ENCODE peak calls at places on chromosomes 3 and 15, in six cellular contexts. I, S, R, M, G and W are unnamed samples.
A peak's percentile ranks its signal among the peaks of the same experiment; 100 is the strongest.

GRCh38 chr3:140470211-140470610 is 207.7 kb upstream of the TRIM42 start:
- DNase-seq in I (no peak), S (no peak), R (no peak), M (no peak), G (no peak), W (peak; percentile 59)

GRCh38 chr3:44208568-44208967 is 33.1 kb upstream of the TOPAZ1 start:
- DNase-seq in I (no peak), S (no peak), R (no peak), M (no peak), G (no peak), W (no peak)

GRCh38 chr3:132592211-132592610 is 4.9 kb upstream of the ACKR4 start:
- DNase-seq in I (peak; percentile 30), S (no peak), R (no peak), M (no peak), G (no peak), W (no peak)

GRCh38 chr15:49987198-49987785 is 131.7 kb downstream of the ATP8B4 start:
- DNase-seq in I (peak; percentile 5), S (no peak), R (no peak), M (no peak), G (no peak), W (no peak)

GRCh38 chr15:90019611-90020010 is 18.5 kb downstream of the ZNF710 start:
- DNase-seq in I (no peak), S (no peak), R (no peak), M (no peak), G (no peak), W (no peak)

GRCh38 chr3:21621396-21621695 is 129.7 kb downstream of the ZNF385D start:
- DNase-seq in I (peak; percentile 64), S (no peak), R (no peak), M (no peak), G (no peak), W (no peak)

GRCh38 chr3:179726075-179726742 is 73.4 kb downstream of the USP13 start:
- DNase-seq in I (no peak), S (peak; percentile 22), R (peak; percentile 46), M (no peak), G (no peak), W (no peak)

GRCh38 chr3:154220462-154220861 is 99.3 kb downstream of the ARHGEF26 start:
- DNase-seq in I (no peak), S (no peak), R (no peak), M (no peak), G (no peak), W (no peak)

GRCh38 chr3:72496055-72496690 is 352.1 kb downstream of the SHQ1 start:
- DNase-seq in I (no peak), S (no peak), R (no peak), M (no peak), G (no peak), W (no peak)

GRCh38 chr3:133583396-133583795 is 9.9 kb downstream of the CDV3 start:
- DNase-seq in I (no peak), S (no peak), R (no peak), M (no peak), G (no peak), W (no peak)

GRCh38 chr3:169668957-169669681 is 5.6 kb upstream of the MECOM start:
- DNase-seq in I (peak; percentile 79), S (peak; percentile 82), R (peak; percentile 79), M (no peak), G (no peak), W (peak; percentile 94)

GRCh38 chr15:35440265-35440664 is 105.7 kb downstream of the DPH6 start:
- DNase-seq in I (no peak), S (no peak), R (no peak), M (no peak), G (no peak), W (no peak)

GRCh38 chr15:58342508-58342907 is 89.3 kb upstream of the LIPC start:
- DNase-seq in I (no peak), S (no peak), R (no peak), M (no peak), G (no peak), W (no peak)

GRCh38 chr3:473284-473800 is 276.8 kb downstream of the CHL1 start:
- DNase-seq in I (no peak), S (no peak), R (no peak), M (no peak), G (no peak), W (no peak)

GRCh38 chr3:101484805-101485620 is 28.0 kb downstream of the SENP7 start:
- DNase-seq in I (peak; percentile 60), S (no peak), R (no peak), M (no peak), G (no peak), W (no peak)

GRCh38 chr15:48507416-48508065 is 138.0 kb downstream of the FBN1 start:
- DNase-seq in I (peak; percentile 76), S (no peak), R (no peak), M (no peak), G (no peak), W (no peak)

GRCh38 chr15:40333922-40334492 is 6.7 kb downstream of the CCDC9B start:
- DNase-seq in I (no peak), S (peak; percentile 65), R (peak; percentile 84), M (no peak), G (no peak), W (peak; percentile 84)

GRCh38 chr15:71444866-71445590 is 329.8 kb downstream of the THSD4 start:
- DNase-seq in I (peak; percentile 70), S (no peak), R (no peak), M (no peak), G (no peak), W (no peak)

GRCh38 chr3:31353166-31353565 is 179.6 kb upstream of the STT3B start:
- DNase-seq in I (no peak), S (no peak), R (no peak), M (no peak), G (no peak), W (no peak)

GRCh38 chr3:147301781-147302180 is 104.6 kb downstream of the ZIC4 start:
- DNase-seq in I (no peak), S (no peak), R (no peak), M (no peak), G (no peak), W (no peak)

GRCh38 chr15:73926191-73927002 is at the start of gene LOXL1:
- DNase-seq in I (peak; percentile 98), S (peak; percentile 77), R (peak; percentile 88), M (no peak), G (no peak), W (peak; percentile 89)

GRCh38 chr15:82750831-82751181 is 41.1 kb upstream of the AP3B2 start:
- DNase-seq in I (peak; percentile 44), S (no peak), R (no peak), M (no peak), G (no peak), W (no peak)

GRCh38 chr3:141414141-141414689 is 45.9 kb downstream of the ZBTB38 start:
- DNase-seq in I (peak; percentile 88), S (no peak), R (no peak), M (no peak), G (no peak), W (peak; percentile 63)

GRCh38 chr3:44890258-44890657 is 15.8 kb downstream of the TGM4 start:
- DNase-seq in I (peak; percentile 10), S (no peak), R (no peak), M (no peak), G (no peak), W (no peak)

GRCh38 chr15:70471517-70471916 is 291.8 kb downstream of the UACA start:
- DNase-seq in I (no peak), S (no peak), R (no peak), M (no peak), G (no peak), W (no peak)

GRCh38 chr3:121505256-121505655 is 40.5 kb downstream of the POLQ start:
- DNase-seq in I (no peak), S (no peak), R (no peak), M (no peak), G (no peak), W (no peak)

GRCh38 chr3:191356586-191357439 is 26.5 kb upstream of the UTS2B start:
- DNase-seq in I (peak; percentile 92), S (no peak), R (peak; percentile 54), M (no peak), G (no peak), W (peak; percentile 79)

GRCh38 chr3:9779721-9780450 is 10.1 kb upstream of the CAMK1 start:
- DNase-seq in I (no peak), S (no peak), R (peak; percentile 43), M (peak; percentile 50), G (no peak), W (peak; percentile 64)

GRCh38 chr3:128447561-128448013 is 19.1 kb downstream of the DNAJB8 start:
- DNase-seq in I (no peak), S (no peak), R (no peak), M (no peak), G (no peak), W (no peak)

GRCh38 chr15:68081869-68082505 is 27.9 kb downstream of the PIAS1 start:
- DNase-seq in I (no peak), S (no peak), R (no peak), M (no peak), G (no peak), W (no peak)
- H3K4me1 ChIP-seq in I (no peaks in the 10 kb centered on the region), S (peaks cover 2% of the 10 kb centered on the region), R (peaks cover 79% of the 10 kb centered on the region), M (peaks cover 61% of the 10 kb centered on the region), G (peaks cover 12% of the 10 kb centered on the region), W (no peaks in the 10 kb centered on the region)

GRCh38 chr15:65263313-65263712 is 23.4 kb downstream of the PARP16 start:
- DNase-seq in I (no peak), S (no peak), R (no peak), M (no peak), G (no peak), W (no peak)
- H3K4me1 ChIP-seq in I (peaks cover 6% of the 10 kb centered on the region), S (no peaks in the 10 kb centered on the region), R (no peaks in the 10 kb centered on the region), M (no peaks in the 10 kb centered on the region), G (no peaks in the 10 kb centered on the region), W (no peaks in the 10 kb centered on the region)

DNA sequence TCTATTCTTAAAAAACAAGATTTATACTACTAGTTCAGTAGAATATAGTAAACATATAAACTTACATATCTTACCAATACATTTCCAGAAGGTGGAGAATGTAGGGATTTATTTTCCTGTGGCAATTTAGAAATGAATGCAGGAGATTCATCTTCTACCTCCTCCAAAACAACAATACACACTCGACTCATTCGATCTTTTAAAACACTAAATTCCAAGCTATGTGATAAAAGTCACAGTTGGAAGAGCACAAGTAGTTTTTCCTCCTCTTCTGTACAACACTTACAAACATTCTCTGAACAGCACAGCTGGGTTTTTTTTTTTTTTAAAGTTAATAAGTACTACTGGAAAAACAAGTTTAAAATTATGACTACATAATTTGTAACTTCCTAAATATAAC is 1.4 kb downstream of the ANKRD28 start:
- DNase-seq in I (no peak), S (no peak), R (no peak), M (no peak), G (no peak), W (no peak)
- H3K4me1 ChIP-seq in I (peaks cover 41% of the 10 kb centered on the region), S (no peaks in the 10 kb centered on the region), R (peaks cover 20% of the 10 kb centered on the region), M (peaks cover 45% of the 10 kb centered on the region), G (peaks cover 45% of the 10 kb centered on the region), W (no peaks in the 10 kb centered on the region)

GRCh38 chr3:124832782-124833709 is 54.1 kb downstream of the ITGB5 start:
- DNase-seq in I (peak; percentile 89), S (no peak), R (no peak), M (no peak), G (no peak), W (no peak)

GRCh38 chr3:124833710-124834332 is 53.3 kb downstream of the ITGB5 start:
- DNase-seq in I (no peak), S (no peak), R (no peak), M (no peak), G (no peak), W (no peak)

GRCh38 chr3:124837065-124837464 is 50.1 kb downstream of the ITGB5 start:
- DNase-seq in I (peak; percentile 44), S (no peak), R (no peak), M (no peak), G (no peak), W (no peak)

GRCh38 chr3:124836448-124836847 is 50.7 kb downstream of the ITGB5 start:
- DNase-seq in I (no peak), S (no peak), R (no peak), M (no peak), G (no peak), W (no peak)

GRCh38 chr3:124834723-124835718 is 52.1 kb downstream of the ITGB5 start:
- DNase-seq in I (peak; percentile 52), S (no peak), R (peak; percentile 67), M (peak; percentile 62), G (peak; percentile 29), W (peak; percentile 63)
- H3K4me1 ChIP-seq in I (peaks cover 74% of the 10 kb centered on the region), S (peaks cover 34% of the 10 kb centered on the region), R (peaks cover 90% of the 10 kb centered on the region), M (peaks cover 11% of the 10 kb centered on the region), G (no peaks in the 10 kb centered on the region), W (peaks cover 12% of the 10 kb centered on the region)